ENCODE peak calls at places on chromosomes 6 and 20, in seven cellular contexts. U is neural progenitor cell, Q is GM23338, F is fibroblast of lung, C is astrocyte, S is IMR-90, Y is hepatocyte. H is an unnamed sample. For H4K20me1, the result is how much of the 10 kb centered on the place peaks cover.

GRCh38 chr20:34528921-34529297 is 12.7 kb downstream of the DYNLRB1 start:
- DNase-seq in U (no peak), Q (no peak), F (no peak), C (no peak), S (no peak), Y (no peak), H (no peak)

GRCh38 chr6:13044390-13044789 is 283.9 kb downstream of the TBC1D7 start:
- DNase-seq in U (no peak), Q (peak), F (peak), C (peak), S (no peak), Y (no peak), H (peak)

GRCh38 chr20:13219327-13220193 is 1.5 kb upstream of the ISM1 start:
- DNase-seq in U (peak), Q (peak), F (no peak), C (no peak), S (no peak), Y (no peak), H (no peak)

GRCh38 chr6:32852844-32853540 is 512 bp downstream of the TAP1 start:
- DNase-seq in U (peak), Q (peak), F (peak), C (peak), S (peak), Y (peak), H (no peak)

GRCh38 chr20:25139061-25139705 is 56.3 kb upstream of the ENTPD6 start:
- DNase-seq in U (peak), Q (peak), F (no peak), C (no peak), S (no peak), Y (no peak), H (no peak)

GRCh38 chr20:50323777-50324604 is 133.4 kb downstream of the CEBPB start:
- DNase-seq in U (no peak), Q (no peak), F (no peak), C (no peak), S (no peak), Y (no peak), H (no peak)

GRCh38 chr6:13760307-13760706 is 48.7 kb upstream of the RANBP9 start:
- DNase-seq in U (no peak), Q (no peak), F (no peak), C (no peak), S (no peak), Y (no peak), H (no peak)

GRCh38 chr6:8941578-8941977 is 506.2 kb upstream of the SLC35B3 start:
- DNase-seq in U (no peak), Q (no peak), F (no peak), C (no peak), S (no peak), Y (no peak), H (no peak)

GRCh38 chr20:19885981-19886665 is 128.1 kb downstream of the RIN2 start:
- DNase-seq in U (no peak), Q (peak), F (peak), C (peak), S (peak), Y (peak), H (no peak)

GRCh38 chr6:168636147-168636982 is 195.4 kb downstream of the SMOC2 start:
- DNase-seq in U (peak), Q (peak), F (no peak), C (no peak), S (no peak), Y (no peak), H (no peak)

GRCh38 chr6:116616757-116617093 is 446 bp downstream of the RSPH4A start:
- DNase-seq in U (peak), Q (peak), F (peak), C (no peak), S (no peak), Y (peak), H (no peak)

GRCh38 chr6:13400772-13401171 is 72.4 kb upstream of the TBC1D7 start:
- DNase-seq in U (no peak), Q (no peak), F (no peak), C (no peak), S (no peak), Y (no peak), H (no peak)

GRCh38 chr6:455006-455585 is 63.5 kb downstream of the IRF4 start:
- DNase-seq in U (no peak), Q (no peak), F (no peak), C (no peak), S (peak), Y (no peak), H (no peak)

GRCh38 chr6:13302751-13303667 is 25.3 kb downstream of the TBC1D7 start:
- DNase-seq in U (no peak), Q (no peak), F (peak), C (peak), S (peak), Y (peak), H (peak)

GRCh38 chr6:159633196-159633595 is 59.8 kb downstream of the SOD2 start:
- DNase-seq in U (peak), Q (peak), F (peak), C (no peak), S (peak), Y (no peak), H (no peak)

GRCh38 chr6:109772961-109773431 is 81.9 kb downstream of the FIG4 start:
- DNase-seq in U (no peak), Q (no peak), F (peak), C (peak), S (peak), Y (no peak), H (no peak)

GRCh38 chr6:132443206-132443605 is 41.9 kb upstream of the MOXD1 start:
- DNase-seq in U (no peak), Q (no peak), F (peak), C (peak), S (peak), Y (no peak), H (no peak)

GRCh38 chr6:79742030-79742429 is 110.9 kb downstream of the SH3BGRL2 start:
- DNase-seq in U (no peak), Q (no peak), F (no peak), C (no peak), S (no peak), Y (no peak), H (no peak)

GRCh38 chr6:138601128-138601527 is 101.8 kb upstream of the NHSL1 start:
- DNase-seq in U (no peak), Q (no peak), F (peak), C (no peak), S (peak), Y (no peak), H (no peak)

GRCh38 chr6:44285552-44286284 is 15.5 kb downstream of the TMEM151B start:
- DNase-seq in U (peak), Q (peak), F (peak), C (no peak), S (peak), Y (no peak), H (no peak)

GRCh38 chr6:81722503-81723223 is 29.8 kb downstream of the TENT5A start:
- DNase-seq in U (no peak), Q (no peak), F (no peak), C (no peak), S (no peak), Y (no peak), H (no peak)

GRCh38 chr20:46151936-46152335 is 33.8 kb downstream of the CD40 start:
- DNase-seq in U (peak), Q (peak), F (no peak), C (no peak), S (no peak), Y (no peak), H (no peak)

GRCh38 chr6:143595256-143596036 is 82.3 kb upstream of the PHACTR2 start:
- DNase-seq in U (no peak), Q (no peak), F (no peak), C (no peak), S (no peak), Y (no peak), H (no peak)

GRCh38 chr20:389220-389619 is 8.7 kb downstream of the TRIB3 start:
- DNase-seq in U (no peak), Q (no peak), F (no peak), C (no peak), S (no peak), Y (no peak), H (no peak)

GRCh38 chr20:23049933-23050838 is 714 bp upstream of the THBD start:
- DNase-seq in U (peak), Q (peak), F (no peak), C (peak), S (no peak), Y (peak), H (no peak)

GRCh38 chr6:48200874-48201273 is 89.9 kb upstream of the PTCHD4 start:
- DNase-seq in U (no peak), Q (no peak), F (no peak), C (peak), S (no peak), Y (no peak), H (no peak)

GRCh38 chr20:49646126-49646525 is 67.6 kb downstream of the B4GALT5 start:
- DNase-seq in U (no peak), Q (no peak), F (peak), C (peak), S (peak), Y (no peak), H (no peak)

GRCh38 chr20:37350655-37351574 is 5.0 kb downstream of the SRC start:
- DNase-seq in U (no peak), Q (no peak), F (peak), C (no peak), S (no peak), Y (no peak), H (no peak)

GRCh38 chr6:163427498-163428254 is 13.2 kb downstream of the QKI start:
- DNase-seq in U (peak), Q (peak), F (peak), C (peak), S (peak), Y (peak), H (no peak)

GRCh38 chr6:108945686-108946158 is 97.5 kb downstream of the ARMC2 start:
- DNase-seq in U (no peak), Q (peak), F (peak), C (peak), S (no peak), Y (no peak), H (no peak)

GRCh38 chr6:142222022-142222421 is 75.0 kb downstream of the VTA1 start:
- DNase-seq in U (no peak), Q (peak), F (no peak), C (no peak), S (no peak), Y (no peak), H (no peak)

GRCh38 chr6:7624781-7625710 is 35.0 kb downstream of the SNRNP48 start:
- DNase-seq in U (peak), Q (peak), F (no peak), C (no peak), S (no peak), Y (no peak), H (no peak)

GRCh38 chr6:160367798-160368547 is 19.8 kb downstream of the SLC22A3 start:
- DNase-seq in U (no peak), Q (no peak), F (no peak), C (no peak), S (no peak), Y (no peak), H (no peak)

GRCh38 chr6:25477006-25477590 is 174.9 kb upstream of the SCGN start:
- DNase-seq in U (no peak), Q (peak), F (peak), C (peak), S (peak), Y (peak), H (no peak)

GRCh38 chr6:129662980-129663431 is 47.0 kb downstream of the ARHGAP18 start:
- DNase-seq in U (no peak), Q (no peak), F (no peak), C (no peak), S (no peak), Y (no peak), H (no peak)

GRCh38 chr20:62895539-62895938 is 30.8 kb downstream of the DIDO1 start:
- DNase-seq in U (no peak), Q (no peak), F (no peak), C (no peak), S (no peak), Y (no peak), H (no peak)
- H4K20me1 ChIP-seq in U (under half), Q (under half), F (under half), C (half or more), S (under half), Y (under half), H (under half)

DNA sequence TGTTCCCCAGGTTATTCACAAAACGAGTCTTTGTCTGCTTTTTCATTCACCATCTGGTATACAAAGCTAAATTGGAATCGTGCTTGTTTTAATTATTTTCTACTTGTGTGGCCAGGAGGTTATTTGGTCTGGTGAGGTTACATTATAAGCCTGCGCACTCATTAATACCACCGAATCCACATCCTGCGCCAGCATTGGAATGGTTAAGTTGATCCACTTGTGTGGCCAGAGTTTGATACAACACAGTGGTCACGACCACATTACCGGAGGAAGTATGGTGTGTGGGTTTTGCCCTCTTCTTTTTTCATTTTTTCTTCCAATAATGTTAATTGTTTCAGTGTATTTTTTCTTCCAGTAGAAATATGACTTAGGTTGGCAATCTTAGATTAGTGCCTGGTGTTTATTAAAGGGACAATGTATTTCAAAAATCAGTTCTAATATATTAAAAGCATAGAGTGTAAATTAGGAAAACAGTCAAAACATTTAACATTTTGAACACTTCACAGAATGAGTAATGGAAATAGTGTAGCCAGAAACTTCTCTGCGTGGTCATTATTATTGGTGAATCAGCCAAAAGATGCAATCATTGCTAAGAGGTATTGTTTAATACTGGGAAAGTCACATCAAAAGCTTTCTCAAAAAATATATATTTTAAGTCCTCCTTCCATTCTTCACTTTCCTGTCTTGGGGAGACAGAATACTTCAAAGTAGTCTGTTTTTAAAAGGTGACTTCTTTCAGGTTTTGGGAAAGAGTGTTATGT is 84.5 kb downstream of the JARID2 start:
- DNase-seq in U (no peak), Q (no peak), F (peak), C (peak), S (peak), Y (no peak), H (no peak)
- H4K20me1 ChIP-seq in U (half or more), Q (half or more), F (under half), C (half or more), S (half or more), Y (under half), H (under half)

DNA sequence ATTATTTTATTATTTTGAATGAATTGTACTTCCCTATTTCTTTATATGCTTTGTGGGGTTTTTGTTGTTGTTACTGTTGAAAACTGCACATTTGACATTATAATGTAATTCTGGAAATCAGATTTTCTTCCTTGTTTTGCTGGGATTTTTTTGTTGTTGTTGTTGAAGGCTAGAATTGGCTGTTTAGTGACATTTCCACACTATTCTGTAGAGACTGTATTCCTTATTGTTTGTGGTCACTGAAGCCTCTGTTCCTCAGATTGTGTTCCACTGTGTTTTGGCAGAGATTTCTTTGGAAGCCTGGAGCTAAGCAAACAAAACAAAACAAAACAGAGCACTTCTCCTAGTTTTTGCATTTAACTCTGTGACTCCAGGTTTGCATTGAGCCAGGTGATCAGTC is 52.9 kb downstream of the CDYL start:
- DNase-seq in U (no peak), Q (no peak), F (no peak), C (no peak), S (no peak), Y (no peak), H (no peak)
- H4K20me1 ChIP-seq in U (under half), Q (half or more), F (under half), C (under half), S (under half), Y (under half), H (under half)

DNA sequence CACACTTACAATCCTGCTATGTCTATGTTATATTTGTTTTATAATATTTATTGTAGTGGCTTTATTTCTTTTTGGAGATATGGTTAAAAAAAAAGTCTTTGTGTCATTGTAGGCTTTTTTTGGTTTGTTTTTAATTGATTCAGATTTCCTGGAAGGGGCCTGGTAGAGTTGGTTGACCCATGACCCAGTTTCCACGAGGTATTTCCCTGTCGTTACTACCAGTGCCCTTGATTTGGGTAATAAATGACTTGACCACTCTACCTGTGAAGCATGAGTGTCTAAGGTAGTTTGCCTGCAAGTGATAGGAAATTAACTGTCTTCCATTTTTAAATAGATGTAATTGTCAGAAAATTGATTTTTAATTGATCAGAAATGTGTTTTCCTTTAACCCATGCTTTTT is 121.0 kb downstream of the JARID2 start:
- DNase-seq in U (no peak), Q (no peak), F (no peak), C (no peak), S (no peak), Y (no peak), H (no peak)
- H4K20me1 ChIP-seq in U (half or more), Q (half or more), F (under half), C (half or more), S (half or more), Y (under half), H (under half)

DNA sequence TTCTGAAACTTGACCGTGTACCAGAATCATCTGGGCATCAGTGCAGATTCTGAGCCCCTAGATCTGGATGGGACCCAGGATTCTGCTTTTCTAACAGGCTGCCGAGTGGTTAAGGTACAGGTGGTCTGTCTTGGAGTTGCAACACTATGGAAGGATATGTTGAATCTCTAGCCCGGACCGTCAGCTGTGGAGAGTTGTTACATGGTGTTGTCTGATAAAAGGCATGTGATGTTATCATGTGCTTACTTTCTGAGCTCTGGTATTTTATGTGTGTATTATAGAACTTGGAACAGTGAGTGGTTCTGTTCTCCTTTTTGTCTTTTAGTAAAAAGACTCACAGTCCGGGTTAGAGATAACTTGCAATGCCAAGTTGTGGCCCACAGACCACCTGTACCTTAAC is 123.0 kb downstream of the JARID2 start:
- DNase-seq in U (no peak), Q (no peak), F (no peak), C (no peak), S (no peak), Y (no peak), H (no peak)
- H4K20me1 ChIP-seq in U (half or more), Q (half or more), F (under half), C (half or more), S (half or more), Y (under half), H (under half)

H was measured in keratinocyte.